ENCODE peak calls at places on chromosomes 5 and 9, in five cellular contexts. One of them, this sample, is unnamed.

GRCh38 chr9:87193151-87193550 is 245.8 kb upstream of the GAS1 start:
- DNase-seq in kidney glomerular epithelial cell: no peak
- DNase-seq in KBM-7: no peak
- DNase-seq in sciatic nerve: no peak
- DNase-seq in left colon: no peak
- DNase-seq in this sample: peak; percentile 44

GRCh38 chr9:106962105-106962504 is 99.1 kb downstream of the ZNF462 start:
- DNase-seq in kidney glomerular epithelial cell: no peak
- DNase-seq in KBM-7: no peak
- DNase-seq in sciatic nerve: no peak
- DNase-seq in left colon: no peak
- DNase-seq in this sample: no peak

GRCh38 chr5:172886974-172887491 is 53.0 kb downstream of the ERGIC1 start:
- DNase-seq in kidney glomerular epithelial cell: peak; percentile 53
- DNase-seq in KBM-7: no peak
- DNase-seq in sciatic nerve: no peak
- DNase-seq in left colon: peak; percentile 57
- DNase-seq in this sample: peak; percentile 86

GRCh38 chr9:119951090-119951489 is 581.9 kb upstream of the BRINP1 start:
- DNase-seq in kidney glomerular epithelial cell: no peak
- DNase-seq in KBM-7: no peak
- DNase-seq in sciatic nerve: no peak
- DNase-seq in left colon: no peak
- DNase-seq in this sample: peak; percentile 4

GRCh38 chr9:126612329-126612812 is 1.4 kb upstream of the LMX1B start:
- DNase-seq in kidney glomerular epithelial cell: no peak
- DNase-seq in KBM-7: no peak
- DNase-seq in sciatic nerve: no peak
- DNase-seq in left colon: no peak
- DNase-seq in this sample: no peak

GRCh38 chr9:105554042-105554441 is 3.9 kb upstream of the FKTN start:
- DNase-seq in kidney glomerular epithelial cell: no peak
- DNase-seq in KBM-7: no peak
- DNase-seq in sciatic nerve: no peak
- DNase-seq in left colon: no peak
- DNase-seq in this sample: no peak

GRCh38 chr5:67878911-67879310 is 336.6 kb upstream of the PIK3R1 start:
- DNase-seq in kidney glomerular epithelial cell: no peak
- DNase-seq in KBM-7: no peak
- DNase-seq in sciatic nerve: no peak
- DNase-seq in left colon: no peak
- DNase-seq in this sample: peak; percentile 25

GRCh38 chr9:96136992-96137665 is 164.8 kb downstream of the HSD17B3 start:
- DNase-seq in kidney glomerular epithelial cell: no peak
- DNase-seq in KBM-7: no peak
- DNase-seq in sciatic nerve: peak; percentile 74
- DNase-seq in left colon: peak; percentile 76
- DNase-seq in this sample: peak; percentile 70

GRCh38 chr5:77972545-77973252 is 196.6 kb upstream of the TBCA start:
- DNase-seq in kidney glomerular epithelial cell: no peak
- DNase-seq in KBM-7: no peak
- DNase-seq in sciatic nerve: no peak
- DNase-seq in left colon: no peak
- DNase-seq in this sample: no peak

GRCh38 chr5:531101-531748 is 7.0 kb upstream of the SLC9A3 start:
- DNase-seq in kidney glomerular epithelial cell: no peak
- DNase-seq in KBM-7: no peak
- DNase-seq in sciatic nerve: peak; percentile 56
- DNase-seq in left colon: no peak
- DNase-seq in this sample: no peak

GRCh38 chr9:4062966-4063365 is 236.9 kb downstream of the GLIS3 start:
- DNase-seq in kidney glomerular epithelial cell: no peak
- DNase-seq in KBM-7: no peak
- DNase-seq in sciatic nerve: no peak
- DNase-seq in left colon: no peak
- DNase-seq in this sample: peak; percentile 61

GRCh38 chr5:150486402-150487198 is 21.3 kb upstream of the NDST1 start:
- DNase-seq in kidney glomerular epithelial cell: peak; percentile 32
- DNase-seq in KBM-7: peak; percentile 60
- DNase-seq in sciatic nerve: peak; percentile 86
- DNase-seq in left colon: no peak
- DNase-seq in this sample: no peak

GRCh38 chr5:150255659-150256415 is 33.7 kb downstream of the CAMK2A start:
- DNase-seq in kidney glomerular epithelial cell: no peak
- DNase-seq in KBM-7: no peak
- DNase-seq in sciatic nerve: no peak
- DNase-seq in left colon: no peak
- DNase-seq in this sample: no peak

GRCh38 chr5:153626836-153627235 is 136.4 kb downstream of the GRIA1 start:
- DNase-seq in kidney glomerular epithelial cell: no peak
- DNase-seq in KBM-7: no peak
- DNase-seq in sciatic nerve: no peak
- DNase-seq in left colon: no peak
- DNase-seq in this sample: no peak

GRCh38 chr5:177496111-177497010 is 1.0 kb downstream of the PDLIM7 start:
- DNase-seq in kidney glomerular epithelial cell: peak; percentile 77
- DNase-seq in KBM-7: peak; percentile 55
- DNase-seq in sciatic nerve: peak; percentile 86
- DNase-seq in left colon: peak; percentile 81
- DNase-seq in this sample: peak; percentile 97

GRCh38 chr5:116522737-116523136 is 51.9 kb downstream of the SEMA6A start:
- DNase-seq in kidney glomerular epithelial cell: no peak
- DNase-seq in KBM-7: no peak
- DNase-seq in sciatic nerve: no peak
- DNase-seq in left colon: no peak
- DNase-seq in this sample: no peak

GRCh38 chr9:75739884-75740611 is 150.4 kb upstream of the PCSK5 start:
- DNase-seq in kidney glomerular epithelial cell: no peak
- DNase-seq in KBM-7: no peak
- DNase-seq in sciatic nerve: no peak
- DNase-seq in left colon: no peak
- DNase-seq in this sample: no peak

GRCh38 chr9:104958756-104959155 is 30.8 kb upstream of the ABCA1 start:
- DNase-seq in kidney glomerular epithelial cell: no peak
- DNase-seq in KBM-7: no peak
- DNase-seq in sciatic nerve: no peak
- DNase-seq in left colon: no peak
- DNase-seq in this sample: no peak

GRCh38 chr5:39267185-39267584 is 47.8 kb upstream of the FYB1 start:
- DNase-seq in kidney glomerular epithelial cell: no peak
- DNase-seq in KBM-7: no peak
- DNase-seq in sciatic nerve: no peak
- DNase-seq in left colon: no peak
- DNase-seq in this sample: no peak

GRCh38 chr5:174421408-174421805 is 303.0 kb upstream of the MSX2 start:
- DNase-seq in kidney glomerular epithelial cell: no peak
- DNase-seq in KBM-7: no peak
- DNase-seq in sciatic nerve: no peak
- DNase-seq in left colon: no peak
- DNase-seq in this sample: no peak

GRCh38 chr5:75200776-75201175 is 35.9 kb downstream of the ANKRD31 start:
- DNase-seq in kidney glomerular epithelial cell: peak; percentile 36
- DNase-seq in KBM-7: no peak
- DNase-seq in sciatic nerve: no peak
- DNase-seq in left colon: no peak
- DNase-seq in this sample: no peak

GRCh38 chr5:97192580-97193421 is 9.8 kb upstream of the RIOK2 start:
- DNase-seq in kidney glomerular epithelial cell: no peak
- DNase-seq in KBM-7: no peak
- DNase-seq in sciatic nerve: no peak
- DNase-seq in left colon: no peak
- DNase-seq in this sample: no peak

GRCh38 chr9:92190536-92190790 is 75.2 kb upstream of the SPTLC1 start:
- DNase-seq in kidney glomerular epithelial cell: no peak
- DNase-seq in KBM-7: no peak
- DNase-seq in sciatic nerve: no peak
- DNase-seq in left colon: no peak
- DNase-seq in this sample: no peak

GRCh38 chr5:132747064-132747692 is at the start of gene CCNI2:
- DNase-seq in kidney glomerular epithelial cell: no peak
- DNase-seq in KBM-7: no peak
- DNase-seq in sciatic nerve: no peak
- DNase-seq in left colon: peak; percentile 68
- DNase-seq in this sample: no peak

GRCh38 chr9:4921449-4921848 is 63.6 kb upstream of the JAK2 start:
- DNase-seq in kidney glomerular epithelial cell: no peak
- DNase-seq in KBM-7: no peak
- DNase-seq in sciatic nerve: no peak
- DNase-seq in left colon: no peak
- DNase-seq in this sample: no peak

GRCh38 chr9:99181621-99182020 is 40.1 kb downstream of the ALG2 start:
- DNase-seq in kidney glomerular epithelial cell: peak; percentile 40
- DNase-seq in KBM-7: peak; percentile 49
- DNase-seq in sciatic nerve: no peak
- DNase-seq in left colon: no peak
- DNase-seq in this sample: no peak

GRCh38 chr9:128249914-128250838 is 25.6 kb downstream of the GOLGA2 start:
- DNase-seq in kidney glomerular epithelial cell: no peak
- DNase-seq in KBM-7: no peak
- DNase-seq in sciatic nerve: peak; percentile 93
- DNase-seq in left colon: peak; percentile 93
- DNase-seq in this sample: peak; percentile 84

GRCh38 chr5:2669259-2669658 is 82.2 kb downstream of the IRX2 start:
- DNase-seq in kidney glomerular epithelial cell: no peak
- DNase-seq in KBM-7: no peak
- DNase-seq in sciatic nerve: no peak
- DNase-seq in left colon: no peak
- DNase-seq in this sample: no peak

GRCh38 chr5:16508730-16509531 is 43.3 kb upstream of the ZNF622 start:
- DNase-seq in kidney glomerular epithelial cell: peak; percentile 46
- DNase-seq in KBM-7: no peak
- DNase-seq in sciatic nerve: no peak
- DNase-seq in left colon: peak; percentile 76
- DNase-seq in this sample: no peak

GRCh38 chr5:1999794-2000193 is 117.1 kb upstream of the IRX4 start:
- DNase-seq in kidney glomerular epithelial cell: no peak
- DNase-seq in KBM-7: no peak
- DNase-seq in sciatic nerve: no peak
- DNase-seq in left colon: no peak
- DNase-seq in this sample: no peak

GRCh38 chr5:135834639-135835529 is at the start of gene SLC25A48:
- DNase-seq in kidney glomerular epithelial cell: peak; percentile 32
- DNase-seq in KBM-7: peak; percentile 45
- DNase-seq in sciatic nerve: peak; percentile 69
- DNase-seq in left colon: peak; percentile 81
- DNase-seq in this sample: no peak

GRCh38 chr5:53884411-53884810 is 324.0 kb downstream of the NDUFS4 start:
- DNase-seq in kidney glomerular epithelial cell: no peak
- DNase-seq in KBM-7: peak; percentile 51
- DNase-seq in sciatic nerve: no peak
- DNase-seq in left colon: no peak
- DNase-seq in this sample: no peak

GRCh38 chr9:138100711-138101349 is 223.2 kb downstream of the CACNA1B start:
- DNase-seq in kidney glomerular epithelial cell: no peak
- DNase-seq in KBM-7: no peak
- DNase-seq in sciatic nerve: no peak
- DNase-seq in left colon: peak; percentile 15
- DNase-seq in this sample: no peak

GRCh38 chr5:55220433-55221185 is 6.5 kb downstream of the MCIDAS start:
- DNase-seq in kidney glomerular epithelial cell: no peak
- DNase-seq in KBM-7: no peak
- DNase-seq in sciatic nerve: no peak
- DNase-seq in left colon: peak; percentile 46
- DNase-seq in this sample: no peak

GRCh38 chr9:108860354-108860753 is 1.7 kb upstream of the ACTL7A start:
- DNase-seq in kidney glomerular epithelial cell: no peak
- DNase-seq in KBM-7: peak; percentile 32
- DNase-seq in sciatic nerve: no peak
- DNase-seq in left colon: no peak
- DNase-seq in this sample: no peak

GRCh38 chr9:93576296-93577044 is at the start of gene PHF2:
- DNase-seq in kidney glomerular epithelial cell: no peak
- DNase-seq in KBM-7: no peak
- DNase-seq in sciatic nerve: no peak
- DNase-seq in left colon: no peak
- DNase-seq in this sample: peak; percentile 60

GRCh38 chr9:89606567-89607311 is 1.9 kb downstream of the GADD45G start:
- DNase-seq in kidney glomerular epithelial cell: peak; percentile 31
- DNase-seq in KBM-7: peak; percentile 6
- DNase-seq in sciatic nerve: peak; percentile 48
- DNase-seq in left colon: peak; percentile 78
- DNase-seq in this sample: peak; percentile 12

GRCh38 chr9:37410969-37411785 is 11.3 kb upstream of the GRHPR start:
- DNase-seq in kidney glomerular epithelial cell: no peak
- DNase-seq in KBM-7: no peak
- DNase-seq in sciatic nerve: no peak
- DNase-seq in left colon: no peak
- DNase-seq in this sample: peak; percentile 28

GRCh38 chr5:107067391-107067790 is 603.3 kb downstream of the EFNA5 start:
- DNase-seq in kidney glomerular epithelial cell: no peak
- DNase-seq in KBM-7: no peak
- DNase-seq in sciatic nerve: no peak
- DNase-seq in left colon: no peak
- DNase-seq in this sample: peak; percentile 7